ENCODE peak calls at places on chromosomes 2 and 18, in five cellular contexts. V, B, L, O and K are unnamed samples.

GRCh38 chr2:95022309-95023221 is 2.9 kb upstream of the MAL start:
- DNase-seq in V (peak; percentile 67), B (peak; percentile 70), L (peak; percentile 62), O (peak; percentile 57), K (peak; percentile 76)

GRCh38 chr2:171225302-171225980 is 64.7 kb upstream of the TLK1 start:
- DNase-seq in V (no peak), B (peak; percentile 92), L (no peak), O (peak; percentile 89), K (no peak)

GRCh38 chr2:218125626-218126080 is at the start of gene CXCR2:
- DNase-seq in V (no peak), B (no peak), L (peak; percentile 64), O (no peak), K (no peak)

GRCh38 chr2:9972621-9973445 is 21.3 kb downstream of the GRHL1 start:
- DNase-seq in V (no peak), B (peak; percentile 62), L (no peak), O (peak; percentile 57), K (no peak)

GRCh38 chr2:202178342-202178958 is 59.9 kb downstream of the SUMO1 start:
- DNase-seq in V (peak; percentile 51), B (peak; percentile 77), L (no peak), O (peak; percentile 68), K (no peak)

GRCh38 chr2:78992451-78992806 is 33.1 kb upstream of the REG3G start:
- DNase-seq in V (peak; percentile 11), B (peak; percentile 1), L (no peak), O (no peak), K (peak; percentile 31)

GRCh38 chr18:58335821-58336220 is 291.8 kb downstream of the NEDD4L start:
- DNase-seq in V (no peak), B (no peak), L (no peak), O (no peak), K (no peak)

GRCh38 chr18:55354795-55355194 is 233.2 kb downstream of the TCF4 start:
- DNase-seq in V (no peak), B (peak; percentile 51), L (no peak), O (no peak), K (no peak)

GRCh38 chr2:223969315-223969714 is 12.1 kb downstream of the MRPL44 start:
- DNase-seq in V (no peak), B (no peak), L (no peak), O (no peak), K (no peak)

GRCh38 chr2:196404276-196404675 is 232.9 kb upstream of the STK17B start:
- DNase-seq in V (no peak), B (peak; percentile 44), L (no peak), O (no peak), K (no peak)

GRCh38 chr2:152493417-152493816 is 158.4 kb downstream of the FMNL2 start:
- DNase-seq in V (no peak), B (no peak), L (no peak), O (no peak), K (no peak)

DNA sequence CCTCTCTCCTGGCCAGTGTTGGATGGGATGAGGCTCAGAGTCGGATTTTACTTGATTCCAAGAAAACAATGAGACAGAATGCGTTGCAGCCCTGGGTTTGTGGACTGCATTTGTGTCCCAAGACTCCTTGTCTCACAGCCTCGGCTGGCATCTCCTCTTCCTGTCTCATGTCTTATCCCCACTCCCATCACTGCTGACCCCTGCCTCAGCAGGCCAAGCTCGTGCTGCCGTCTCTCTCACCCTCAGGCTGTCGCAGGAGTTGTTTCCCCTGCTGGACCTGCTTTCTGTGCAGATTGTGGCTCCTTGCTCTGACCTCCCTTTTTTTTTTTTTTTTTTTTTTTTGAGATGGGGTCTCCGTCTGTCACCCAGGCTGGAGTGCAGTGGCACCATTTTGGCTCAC is 70.2 kb upstream of the RALBP1 start:
- DNase-seq in V (no peak), B (no peak), L (no peak), O (no peak), K (no peak)
- TF ChIP-seq CTCF in V (no peak), B (no peak), L (no peak), O (no peak), K (no peak)

DNA sequence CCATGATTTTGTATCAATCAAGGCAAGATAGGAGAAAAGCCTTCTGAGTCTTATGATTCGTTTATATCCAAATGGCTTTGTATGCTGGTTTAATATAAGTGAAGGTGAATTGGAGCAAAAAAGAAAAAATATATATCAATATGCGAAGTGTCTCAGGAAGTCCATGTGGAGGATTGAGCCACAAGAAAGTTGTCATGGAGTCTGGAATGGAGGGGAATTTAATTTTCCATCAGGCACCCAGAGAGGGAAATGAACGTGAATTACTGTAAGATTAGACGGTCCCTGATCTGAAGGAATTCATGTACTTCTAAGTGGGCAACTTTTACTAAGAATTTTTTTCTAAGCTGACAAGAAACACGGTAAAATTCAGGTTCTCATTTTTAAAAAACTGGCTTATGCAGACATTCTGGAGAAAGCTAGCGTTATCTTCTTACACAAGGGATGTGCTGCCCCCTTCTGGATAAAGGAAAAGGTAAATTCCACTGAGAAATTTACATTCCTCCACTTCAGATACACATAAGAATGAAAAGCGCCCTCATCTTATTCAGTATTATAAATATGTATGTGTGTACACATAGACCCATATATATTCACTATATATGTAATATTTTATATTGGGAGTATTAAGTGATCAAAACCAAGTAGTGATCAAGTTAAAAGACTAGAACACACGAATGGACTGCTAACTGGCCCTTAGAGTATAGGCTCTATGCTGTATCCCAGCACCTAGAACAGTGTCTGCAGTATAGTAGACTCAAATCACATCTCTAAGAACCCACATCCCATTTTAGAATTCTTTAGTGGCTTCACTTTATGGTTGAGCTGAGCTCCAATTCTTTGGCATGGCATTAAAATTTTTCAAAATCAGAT is 289.0 kb upstream of the TFPI start:
- DNase-seq in V (peak; percentile 15), B (peak; percentile 87), L (no peak), O (peak; percentile 58), K (no peak)
- TF ChIP-seq CTCF in V (peak; percentile 90), B (peak; percentile 54), L (peak; percentile 42), O (peak; percentile 50), K (peak; percentile 77)

GRCh38 chr2:232672581-232672980 is 24.6 kb upstream of the GIGYF2 start:
- DNase-seq in V (no peak), B (no peak), L (no peak), O (no peak), K (no peak)

GRCh38 chr2:232667989-232668583 is 29.0 kb upstream of the GIGYF2 start:
- DNase-seq in V (no peak), B (no peak), L (no peak), O (no peak), K (no peak)

GRCh38 chr2:232674491-232674890 is 22.6 kb upstream of the GIGYF2 start:
- DNase-seq in V (no peak), B (no peak), L (no peak), O (no peak), K (no peak)

GRCh38 chr2:232666051-232666805 is 30.9 kb upstream of the GIGYF2 start:
- DNase-seq in V (no peak), B (no peak), L (no peak), O (no peak), K (no peak)

DNA sequence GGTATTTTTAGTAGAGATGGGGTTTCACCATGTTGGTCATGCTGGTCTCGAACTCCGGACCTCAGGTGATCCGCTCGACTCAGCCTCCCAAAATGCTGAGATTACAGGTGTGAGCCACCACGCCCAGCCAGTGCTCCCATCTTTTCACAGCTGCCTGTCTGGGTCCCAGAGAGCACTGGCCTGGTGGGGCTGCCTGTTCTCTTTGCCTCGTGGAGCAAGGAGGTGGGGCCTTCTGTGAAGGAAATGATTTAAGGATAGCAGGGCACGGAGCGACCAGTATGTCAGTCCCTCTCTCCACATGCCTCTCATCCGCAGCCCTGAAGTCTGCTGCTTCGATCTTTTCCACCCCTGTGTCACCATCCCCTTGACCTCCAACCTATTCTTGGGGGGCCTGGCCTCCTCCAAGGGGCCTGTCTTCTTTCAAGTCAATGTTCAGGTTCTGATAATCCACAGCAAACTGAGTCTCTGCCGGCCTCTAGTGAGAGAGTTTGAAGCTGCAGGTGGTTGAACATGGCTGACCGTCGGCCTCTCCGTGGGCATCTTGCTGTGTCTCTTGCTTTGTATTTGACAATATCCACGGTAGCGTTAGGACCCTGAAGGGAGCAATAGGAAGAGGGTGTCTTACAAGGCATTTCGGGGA is 28.2 kb upstream of the GIGYF2 start:
- DNase-seq in V (no peak), B (peak; percentile 47), L (no peak), O (peak; percentile 25), K (no peak)
- TF ChIP-seq CTCF in V (peak; percentile 28), B (peak; percentile 65), L (no peak), O (peak; percentile 74), K (peak; percentile 27)

GRCh38 chr2:1727101-1727771 is 17.1 kb downstream of the PXDN start:
- DNase-seq in V (no peak), B (peak; percentile 65), L (no peak), O (peak; percentile 80), K (no peak)

GRCh38 chr2:1730047-1730937 is 14.0 kb downstream of the PXDN start:
- DNase-seq in V (no peak), B (peak; percentile 91), L (peak; percentile 60), O (no peak), K (no peak)

GRCh38 chr2:1727796-1728474 is 16.4 kb downstream of the PXDN start:
- DNase-seq in V (no peak), B (no peak), L (no peak), O (no peak), K (no peak)

GRCh38 chr2:1729264-1729663 is 15.1 kb downstream of the PXDN start:
- DNase-seq in V (no peak), B (no peak), L (no peak), O (no peak), K (no peak)

DNA sequence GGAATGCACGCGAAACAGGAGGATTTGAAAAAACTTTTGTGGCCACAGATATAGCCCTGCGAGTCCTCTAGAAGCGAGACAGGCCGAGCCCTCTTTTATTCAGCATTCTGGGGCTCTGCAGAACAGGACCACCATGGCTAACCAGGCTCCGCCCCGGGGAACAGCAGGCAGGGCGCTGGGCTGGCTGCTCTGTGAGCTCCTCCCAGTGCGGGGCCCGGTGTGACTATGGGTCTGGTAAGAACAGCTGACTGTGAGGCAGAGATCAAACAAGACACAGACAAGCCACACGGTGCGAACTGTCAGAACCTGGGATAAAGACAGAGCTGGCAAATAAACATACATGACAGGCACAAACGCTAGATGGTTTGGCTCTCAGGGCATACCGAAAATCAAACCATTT is 15.5 kb downstream of the PXDN start:
- DNase-seq in V (no peak), B (no peak), L (peak; percentile 63), O (no peak), K (no peak)
- TF ChIP-seq CTCF in V (no peak), B (no peak), L (no peak), O (no peak), K (no peak)